ENCODE peak calls at places on chromosome 1, in four cellular contexts. E, S, O and R are unnamed samples.

GRCh38 chr1:92797961-92798360 is 13.1 kb upstream of the EVI5 start:
- DNase-seq in E (peak; percentile 64), S (no peak), O (no peak), R (no peak)

GRCh38 chr1:22053861-22054770 is 1.6 kb downstream of the CDC42 start:
- DNase-seq in O (no peak), E (no peak), S (no peak), R (no peak)

GRCh38 chr1:9863371-9863770 is 39.6 kb upstream of the CLSTN1 start:
- DNase-seq in E (no peak), S (no peak), O (no peak), R (no peak)

GRCh38 chr1:170487503-170487902 is 44.5 kb upstream of the GORAB start:
- DNase-seq in O (no peak), S (no peak), E (no peak), R (no peak)

GRCh38 chr1:178966312-178966711 is 59.4 kb upstream of the FAM20B start:
- DNase-seq in O (no peak), E (no peak), S (no peak), R (no peak)

GRCh38 chr1:225476538-225476988 is 48.7 kb upstream of the LBR start:
- DNase-seq in S (no peak), O (no peak), E (no peak), R (no peak)

GRCh38 chr1:76465030-76465429 is 390.5 kb downstream of the ST6GALNAC3 start:
- DNase-seq in E (peak; percentile 49), O (no peak), S (no peak), R (no peak)

GRCh38 chr1:193700710-193701355 is 514.4 kb upstream of the B3GALT2 start:
- DNase-seq in O (no peak), S (no peak), E (peak; percentile 65), R (no peak)

GRCh38 chr1:36382669-36383068 is 3.1 kb downstream of the STK40 start:
- DNase-seq in S (no peak), O (no peak), E (no peak), R (no peak)

GRCh38 chr1:64750092-64750491 is 5.2 kb downstream of the RAVER2 start:
- DNase-seq in S (no peak), O (no peak), E (no peak), R (no peak)

GRCh38 chr1:181659348-181659957 is 176.1 kb downstream of the CACNA1E start:
- DNase-seq in E (no peak), S (no peak), O (no peak), R (no peak)

GRCh38 chr1:236143104-236143948 is 987 bp downstream of the GPR137B start:
- DNase-seq in O (no peak), E (peak; percentile 62), S (no peak), R (peak; percentile 15)

GRCh38 chr1:24505816-24506215 is 3.2 kb downstream of the RCAN3 start:
- DNase-seq in S (no peak), E (no peak), O (no peak), R (no peak)

GRCh38 chr1:207321790-207322530 is 482 bp downstream of the CD55 start:
- DNase-seq in S (no peak), E (no peak), O (peak; percentile 4), R (no peak)

GRCh38 chr1:112465122-112465521 is 43.6 kb upstream of the WNT2B start:
- DNase-seq in O (no peak), E (peak; percentile 56), S (no peak), R (no peak)

GRCh38 chr1:153610334-153611023 is 2.5 kb downstream of the S100A16 start:
- DNase-seq in S (no peak), O (no peak), E (no peak), R (no peak)

GRCh38 chr1:7172804-7173203 is 387.6 kb downstream of the CAMTA1 start:
- DNase-seq in O (no peak), S (no peak), E (no peak), R (no peak)

GRCh38 chr1:112721966-112722524 is 6.9 kb upstream of the PPM1J start:
- DNase-seq in E (no peak), O (no peak), S (no peak), R (no peak)

GRCh38 chr1:201584510-201584991 is 45.6 kb downstream of the NAV1 start:
- DNase-seq in E (peak; percentile 48), O (no peak), S (peak; percentile 35), R (no peak)

GRCh38 chr1:230011333-230012092 is 55.5 kb upstream of the GALNT2 start:
- DNase-seq in O (no peak), S (no peak), E (no peak), R (no peak)

GRCh38 chr1:2046225-2046917 is 3.8 kb upstream of the PRKCZ start:
- DNase-seq in O (no peak), E (peak; percentile 6), S (peak; percentile 88), R (no peak)

GRCh38 chr1:222897527-222898190 is 82.8 kb downstream of the DISP1 start:
- DNase-seq in O (no peak), S (no peak), E (no peak), R (peak; percentile 19)

GRCh38 chr1:8562881-8563865 is 245.3 kb downstream of the SLC45A1 start:
- DNase-seq in O (no peak), S (no peak), E (no peak), R (no peak)

GRCh38 chr1:211534545-211535291 is 42.8 kb upstream of the RD3 start:
- DNase-seq in S (no peak), E (no peak), O (no peak), R (no peak)

GRCh38 chr1:51294566-51295184 is 35.7 kb downstream of the TTC39A start:
- DNase-seq in O (no peak), S (no peak), E (no peak), R (no peak)

DNA sequence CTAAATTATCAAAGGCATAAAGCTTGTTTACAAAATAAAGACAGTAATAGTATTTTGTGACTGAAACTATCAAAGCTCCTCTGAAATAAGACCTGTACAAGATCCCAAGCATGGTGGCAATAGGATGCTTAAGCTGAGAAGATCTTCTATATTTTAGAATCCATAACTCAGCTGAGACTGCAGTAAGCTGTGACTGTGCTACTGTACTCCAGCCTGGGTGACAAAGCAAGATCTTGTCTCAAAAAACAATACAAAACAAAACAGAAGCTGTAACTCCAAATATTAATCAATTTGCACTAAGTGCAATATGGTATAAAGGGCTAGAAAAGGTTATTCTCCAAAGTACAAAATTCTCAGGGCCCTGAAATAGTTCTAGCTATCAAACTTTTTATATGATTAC is 55.8 kb upstream of the CPLANE2 start:
- DNase-seq in O (no peak), E (no peak), S (no peak), R (no peak)
- H3K27ac ChIP-seq in O (no peak overlapping the region), E (no peak overlapping the region), S (no peak overlapping the region), R (no peak overlapping the region)

GRCh38 chr1:203307690-203308126 is 2.4 kb downstream of the BTG2 start:
- DNase-seq in S (peak; percentile 26), E (no peak), O (no peak), R (peak; percentile 36)
- H3K27me3 ChIP-seq in S (no peaks in the 10 kb centered on the region), E (peaks cover 2% of the 10 kb centered on the region), O (peaks cover 10% of the 10 kb centered on the region), R (no peaks in the 10 kb centered on the region)

GRCh38 chr1:100364731-100365130 is 12.4 kb downstream of the CDC14A start:
- DNase-seq in O (no peak), S (no peak), E (no peak), R (no peak)
- H3K4me3 ChIP-seq in O (no peak overlapping the region), S (no peak overlapping the region), E (no peak overlapping the region), R (peak overlapping the region; percentile 66)

GRCh38 chr1:204287466-204287881 is 72.3 kb downstream of the PLEKHA6 start:
- DNase-seq in O (no peak), E (no peak), S (no peak), R (no peak)
- H3K27ac ChIP-seq in O (no peak overlapping the region), E (no peak overlapping the region), S (peak overlapping the region; percentile 35), R (no peak overlapping the region)

GRCh38 chr1:204684551-204685235 is 845 bp downstream of the LRRN2 start:
- DNase-seq in S (peak; percentile 32), O (no peak), E (no peak), R (peak; percentile 34)
- H3K27me3 ChIP-seq in S (peaks cover 18% of the 10 kb centered on the region), O (peaks cover 18% of the 10 kb centered on the region), E (peaks cover 43% of the 10 kb centered on the region), R (peaks cover 19% of the 10 kb centered on the region)

GRCh38 chr1:10967105-10967504 is 45.3 kb upstream of the TARDBP start:
- DNase-seq in O (no peak), S (no peak), E (no peak), R (no peak)

GRCh38 chr1:10962483-10962882 is 50.0 kb upstream of the TARDBP start:
- DNase-seq in E (no peak), S (no peak), O (no peak), R (no peak)

GRCh38 chr1:10968411-10968826 is 44.0 kb upstream of the TARDBP start:
- DNase-seq in O (no peak), E (no peak), S (peak; percentile 43), R (no peak)

GRCh38 chr1:10966233-10966632 is 46.2 kb upstream of the TARDBP start:
- DNase-seq in O (no peak), E (no peak), S (no peak), R (no peak)

GRCh38 chr1:10965621-10966226 is 46.7 kb upstream of the TARDBP start:
- DNase-seq in S (peak; percentile 44), E (no peak), O (no peak), R (peak; percentile 5)
- H3K4me3 ChIP-seq in S (no peak overlapping the region), E (no peak overlapping the region), O (no peak overlapping the region), R (no peak overlapping the region)

DNA sequence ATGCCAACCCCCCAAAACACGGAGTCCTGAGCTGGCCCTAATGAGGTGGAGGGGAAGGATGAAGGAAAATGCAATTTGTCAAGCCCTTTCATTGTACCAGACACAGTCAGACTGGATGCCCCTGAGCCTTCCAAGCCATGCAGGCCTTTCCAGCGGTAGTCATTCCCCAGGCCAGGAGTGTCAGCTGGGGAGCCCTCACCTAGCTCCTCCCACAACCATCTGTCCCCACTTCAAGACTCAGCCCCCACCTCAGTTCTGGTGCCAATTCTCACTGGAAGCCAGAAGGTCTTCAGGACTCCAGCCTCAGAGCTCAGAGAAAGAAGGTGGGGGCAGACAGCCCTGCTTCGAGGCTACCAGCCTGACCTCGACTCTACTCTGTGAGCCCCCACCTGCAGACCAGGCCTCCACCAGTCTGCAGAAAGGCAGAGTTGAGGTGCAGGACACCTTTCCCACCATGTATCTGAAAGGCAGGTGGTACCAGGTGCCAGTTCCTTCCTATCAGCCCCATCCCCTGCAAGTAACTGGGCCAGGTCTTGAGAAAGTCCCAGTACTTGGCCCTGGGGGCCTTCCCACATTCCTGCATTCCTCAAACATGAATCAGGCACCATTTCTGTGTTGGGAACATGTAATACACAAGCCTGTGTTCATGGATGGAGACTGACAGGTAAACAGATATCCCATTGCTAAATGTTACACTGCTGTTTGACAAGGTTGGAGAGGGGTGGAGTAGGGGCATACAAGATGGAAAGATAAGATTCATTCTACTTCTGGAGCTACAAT is 180.6 kb upstream of the EDN2 start:
- DNase-seq in S (no peak), E (peak; percentile 56), O (no peak), R (no peak)
- H3K27ac ChIP-seq in S (no peak overlapping the region), E (no peak overlapping the region), O (no peak overlapping the region), R (peak overlapping the region; percentile 37)